ENCODE peak calls at places on chromosome 10, in five cellular contexts. One of them, this sample, is unnamed.

GRCh38 chr10:99711129-99711719 is 20.7 kb downstream of the COX15 start:
- DNase-seq in transverse colon: peak; percentile 35
- DNase-seq in lower leg skin: peak; percentile 34
- DNase-seq in stomach: peak; percentile 29
- DNase-seq in A549: peak; percentile 57
- DNase-seq in this sample: peak; percentile 81

GRCh38 chr10:132142396-132143161 is 44.2 kb upstream of the DPYSL4 start:
- DNase-seq in lower leg skin: no peak
- DNase-seq in stomach: peak; percentile 47
- DNase-seq in transverse colon: peak; percentile 27
- DNase-seq in A549: peak; percentile 33
- DNase-seq in this sample: peak; percentile 40

GRCh38 chr10:31134303-31134928 is 102.8 kb upstream of the ZNF438 start:
- DNase-seq in lower leg skin: no peak
- DNase-seq in transverse colon: peak; percentile 19
- DNase-seq in A549: no peak
- DNase-seq in stomach: no peak
- DNase-seq in this sample: peak; percentile 19

GRCh38 chr10:114504769-114505579 is 100.7 kb upstream of the AFAP1L2 start:
- DNase-seq in A549: peak; percentile 70
- DNase-seq in transverse colon: no peak
- DNase-seq in lower leg skin: peak; percentile 71
- DNase-seq in stomach: peak; percentile 61
- DNase-seq in this sample: no peak

GRCh38 chr10:84540617-84541288 is 212.4 kb downstream of the CCSER2 start:
- DNase-seq in lower leg skin: peak; percentile 42
- DNase-seq in A549: peak; percentile 53
- DNase-seq in stomach: peak; percentile 64
- DNase-seq in transverse colon: peak; percentile 44
- DNase-seq in this sample: peak; percentile 49

GRCh38 chr10:22853906-22854447 is 73.9 kb upstream of the ARMC3 start:
- DNase-seq in lower leg skin: no peak
- DNase-seq in stomach: no peak
- DNase-seq in A549: no peak
- DNase-seq in transverse colon: no peak
- DNase-seq in this sample: no peak

GRCh38 chr10:61319550-61320256 is 133.5 kb downstream of the TMEM26 start:
- DNase-seq in transverse colon: no peak
- DNase-seq in stomach: no peak
- DNase-seq in lower leg skin: no peak
- DNase-seq in A549: no peak
- DNase-seq in this sample: no peak

GRCh38 chr10:33157108-33157507 is 177.4 kb downstream of the NRP1 start:
- DNase-seq in lower leg skin: no peak
- DNase-seq in stomach: no peak
- DNase-seq in A549: peak; percentile 58
- DNase-seq in transverse colon: no peak
- DNase-seq in this sample: no peak

GRCh38 chr10:38054361-38054797 is 39.8 kb upstream of the ZNF37A start:
- DNase-seq in stomach: no peak
- DNase-seq in transverse colon: no peak
- DNase-seq in lower leg skin: no peak
- DNase-seq in A549: no peak
- DNase-seq in this sample: no peak

GRCh38 chr10:11553773-11554381 is 57.6 kb downstream of the USP6NL start:
- DNase-seq in transverse colon: no peak
- DNase-seq in stomach: no peak
- DNase-seq in A549: no peak
- DNase-seq in lower leg skin: no peak
- DNase-seq in this sample: no peak

GRCh38 chr10:12350925-12351324 is 1.6 kb downstream of the CAMK1D start:
- DNase-seq in lower leg skin: no peak
- DNase-seq in transverse colon: no peak
- DNase-seq in stomach: no peak
- DNase-seq in A549: no peak
- DNase-seq in this sample: no peak

GRCh38 chr10:126674741-126675515 is 4.4 kb upstream of the C10orf90 start:
- DNase-seq in lower leg skin: no peak
- DNase-seq in A549: no peak
- DNase-seq in stomach: no peak
- DNase-seq in transverse colon: no peak
- DNase-seq in this sample: no peak

GRCh38 chr10:12957081-12957480 is 44.4 kb downstream of the CCDC3 start:
- DNase-seq in A549: no peak
- DNase-seq in lower leg skin: no peak
- DNase-seq in stomach: no peak
- DNase-seq in transverse colon: no peak
- DNase-seq in this sample: no peak

GRCh38 chr10:109386101-109386500 is 537.2 kb downstream of the XPNPEP1 start:
- DNase-seq in lower leg skin: no peak
- DNase-seq in A549: no peak
- DNase-seq in transverse colon: no peak
- DNase-seq in stomach: no peak
- DNase-seq in this sample: no peak

GRCh38 chr10:76202777-76203176 is 771.4 kb downstream of the LRMDA start:
- DNase-seq in transverse colon: no peak
- DNase-seq in lower leg skin: no peak
- DNase-seq in stomach: no peak
- DNase-seq in A549: no peak
- DNase-seq in this sample: no peak

GRCh38 chr10:55398463-55398862 is 597.4 kb upstream of the PCDH15 start:
- DNase-seq in A549: no peak
- DNase-seq in stomach: no peak
- DNase-seq in lower leg skin: no peak
- DNase-seq in transverse colon: no peak
- DNase-seq in this sample: no peak
- TF ChIP-seq POLR2A in A549: no peak
- TF ChIP-seq POLR2A in stomach: no peak
- TF ChIP-seq POLR2A in lower leg skin: no peak
- TF ChIP-seq POLR2A in transverse colon: no peak
- TF ChIP-seq POLR2A in this sample: no peak

DNA sequence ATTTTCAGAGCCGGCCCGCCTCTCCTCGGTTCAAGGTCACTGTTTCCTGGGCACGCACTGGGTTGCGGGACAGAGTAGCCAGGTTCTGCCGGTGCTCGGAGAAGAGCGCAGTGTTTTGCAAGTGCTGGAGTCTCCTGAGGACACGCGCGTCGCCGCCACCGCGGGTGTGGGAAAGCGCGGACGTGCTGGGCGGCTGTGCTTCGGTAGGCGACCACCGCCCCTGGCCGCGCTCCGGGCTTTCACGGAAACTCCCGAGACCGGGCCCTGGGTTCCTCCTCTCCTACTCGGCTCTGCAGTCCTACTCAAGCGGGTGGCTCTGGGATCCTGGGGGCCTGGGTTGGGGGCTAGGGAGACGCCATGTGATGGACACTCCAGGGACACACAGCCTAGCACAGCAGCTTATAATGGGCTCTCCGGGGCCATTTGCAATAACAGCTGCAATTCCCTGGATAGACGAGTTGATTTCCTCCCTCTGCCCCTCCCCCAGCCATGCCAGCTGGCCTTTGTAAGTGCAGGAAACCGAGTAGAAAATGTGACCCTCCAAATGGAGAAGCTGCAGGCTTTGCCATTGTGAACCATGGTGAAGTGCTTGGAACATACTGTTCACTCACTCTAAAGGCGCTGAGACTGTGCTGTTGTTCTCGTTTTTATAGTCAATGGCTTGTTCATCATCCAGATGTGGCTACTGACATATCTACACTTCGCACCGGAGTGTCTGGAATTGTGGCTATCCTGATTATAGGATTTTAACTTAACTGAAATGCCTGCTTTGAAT is 2.1 kb downstream of the FRAT1 start:
- DNase-seq in stomach: no peak
- DNase-seq in lower leg skin: peak; percentile 44
- DNase-seq in transverse colon: peak; percentile 49
- DNase-seq in A549: no peak
- DNase-seq in this sample: peak; percentile 59
- TF ChIP-seq POLR2A in stomach: no peak
- TF ChIP-seq POLR2A in lower leg skin: no peak
- TF ChIP-seq POLR2A in transverse colon: peak; percentile 32
- TF ChIP-seq POLR2A in A549: no peak
- TF ChIP-seq POLR2A in this sample: no peak

GRCh38 chr10:74151057-74151878 is at the start of gene ADK:
- DNase-seq in stomach: peak; percentile 100
- DNase-seq in lower leg skin: peak; percentile 100
- DNase-seq in transverse colon: peak; percentile 100
- DNase-seq in A549: peak; percentile 97
- DNase-seq in this sample: peak; percentile 99
- TF ChIP-seq POLR2A in stomach: no peak
- TF ChIP-seq POLR2A in lower leg skin: no peak
- TF ChIP-seq POLR2A in transverse colon: peak; percentile 66
- TF ChIP-seq POLR2A in A549: peak; percentile 73
- TF ChIP-seq POLR2A in this sample: no peak

GRCh38 chr10:119165171-119166110 is at the start of gene SFXN4:
- DNase-seq in A549: peak; percentile 76
- DNase-seq in lower leg skin: peak; percentile 55
- DNase-seq in stomach: peak; percentile 83
- DNase-seq in transverse colon: peak; percentile 85
- DNase-seq in this sample: peak; percentile 86
- TF ChIP-seq POLR2A in A549: peak; percentile 23
- TF ChIP-seq POLR2A in lower leg skin: no peak
- TF ChIP-seq POLR2A in stomach: no peak
- TF ChIP-seq POLR2A in transverse colon: peak; percentile 73
- TF ChIP-seq POLR2A in this sample: peak; percentile 72

DNA sequence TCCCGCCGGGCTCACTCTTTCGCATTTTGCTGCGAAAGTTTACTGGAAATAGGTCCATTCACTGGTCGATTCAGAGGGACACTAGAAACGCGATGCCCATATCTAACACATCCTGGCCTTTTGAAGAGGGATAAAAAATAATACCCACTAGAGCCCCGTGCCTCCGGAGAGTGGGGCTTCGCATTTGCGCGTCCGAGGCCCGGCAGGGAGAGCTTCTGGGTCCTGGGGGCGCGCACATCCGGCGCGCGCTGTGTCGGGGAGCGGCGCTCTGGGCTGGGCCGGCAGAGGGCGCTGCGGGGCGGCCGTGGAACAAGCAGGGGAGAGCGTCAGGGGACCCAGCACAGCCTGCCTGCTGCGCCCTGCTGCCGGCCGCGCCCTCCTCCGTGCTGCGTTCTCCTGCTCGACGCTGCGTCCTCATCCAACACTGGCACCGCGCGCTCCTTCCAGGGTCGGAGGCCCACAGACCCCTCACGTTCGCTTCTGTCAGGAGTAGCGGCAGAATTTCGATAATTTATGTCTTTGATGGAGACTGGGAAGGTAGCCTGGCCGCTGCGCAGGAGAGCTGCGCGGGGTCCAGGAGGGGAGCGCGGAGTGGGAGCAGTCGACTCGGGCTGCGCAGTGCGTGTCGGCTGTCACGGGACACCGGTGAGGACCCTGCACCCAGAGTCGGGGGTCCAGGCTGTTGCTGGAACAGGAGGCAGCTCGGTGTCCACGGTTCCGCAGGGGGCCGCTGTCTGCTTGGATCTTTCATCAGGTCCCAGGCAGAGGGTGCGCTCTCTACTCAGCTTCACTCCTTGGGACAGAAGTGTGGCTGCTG is 41.5 kb upstream of the ZNF32 start:
- DNase-seq in stomach: peak; percentile 84
- DNase-seq in A549: peak; percentile 82
- DNase-seq in transverse colon: peak; percentile 86
- DNase-seq in lower leg skin: peak; percentile 68
- DNase-seq in this sample: peak; percentile 81
- TF ChIP-seq POLR2A in stomach: no peak
- TF ChIP-seq POLR2A in A549: no peak
- TF ChIP-seq POLR2A in transverse colon: peak; percentile 39
- TF ChIP-seq POLR2A in lower leg skin: no peak
- TF ChIP-seq POLR2A in this sample: no peak

GRCh38 chr10:119542357-119542989 is at the start of gene RGS10:
- DNase-seq in A549: peak; percentile 76
- DNase-seq in lower leg skin: peak; percentile 68
- DNase-seq in transverse colon: peak; percentile 86
- DNase-seq in stomach: peak; percentile 78
- DNase-seq in this sample: peak; percentile 86
- TF ChIP-seq POLR2A in A549: peak; percentile 91
- TF ChIP-seq POLR2A in lower leg skin: no peak
- TF ChIP-seq POLR2A in transverse colon: peak; percentile 63
- TF ChIP-seq POLR2A in stomach: no peak
- TF ChIP-seq POLR2A in this sample: peak; percentile 71

DNA sequence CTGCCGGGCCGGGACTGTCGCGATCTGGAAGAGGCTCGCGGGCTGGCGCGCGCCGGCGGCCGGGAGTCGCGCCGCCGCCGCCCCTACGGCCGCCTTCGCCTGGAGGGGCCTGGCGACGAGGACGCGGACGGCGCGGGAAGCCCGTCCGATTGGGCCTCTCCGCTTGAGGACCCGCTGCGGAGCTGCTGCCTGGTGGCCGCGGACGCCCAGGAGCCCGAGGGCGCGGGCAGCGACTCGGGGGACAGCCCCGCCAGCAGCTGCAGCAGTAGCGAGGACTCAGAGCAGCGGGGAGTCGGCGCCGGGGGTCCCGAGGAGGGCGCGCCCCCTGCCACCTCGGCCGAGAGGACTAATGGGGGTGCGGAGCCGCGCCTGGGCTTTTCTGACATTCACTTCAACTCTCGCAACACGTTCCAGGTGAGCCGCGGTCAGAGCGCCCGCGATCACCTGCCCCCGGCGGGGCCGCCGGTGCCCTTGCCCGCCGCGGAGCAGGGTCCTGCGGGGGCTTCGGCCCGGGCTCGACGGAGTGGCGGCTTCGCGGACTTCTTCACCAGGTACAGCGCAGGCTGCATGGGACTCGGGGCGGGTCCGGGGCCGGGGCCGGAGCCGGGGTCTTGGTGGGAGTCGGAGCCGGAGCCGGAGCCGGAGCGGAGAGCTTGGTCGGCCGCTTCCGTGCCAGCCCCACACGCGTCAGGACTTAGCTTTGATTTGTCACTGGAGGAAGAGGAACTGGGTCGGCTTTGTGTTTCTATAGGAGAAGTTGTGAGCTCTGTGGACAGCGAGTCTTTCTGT is 887 bp downstream of the TBC1D12 start:
- DNase-seq in transverse colon: peak; percentile 79
- DNase-seq in lower leg skin: peak; percentile 64
- DNase-seq in A549: peak; percentile 75
- DNase-seq in stomach: peak; percentile 76
- DNase-seq in this sample: peak; percentile 82
- TF ChIP-seq POLR2A in transverse colon: peak; percentile 83
- TF ChIP-seq POLR2A in lower leg skin: no peak
- TF ChIP-seq POLR2A in A549: no peak
- TF ChIP-seq POLR2A in stomach: no peak
- TF ChIP-seq POLR2A in this sample: no peak